ENCODE peak calls at places on chromosomes 4 and X, in five cellular contexts. Y is HCT116, J is suprapubic skin, M is HepG2, A is esophagus muscularis mucosa. H is an unnamed sample.

GRCh38 chrX:129706395-129707072 is 32.2 kb upstream of the XPNPEP2 start:
- DNase-seq in Y (no peak), J (no peak), M (no peak), A (no peak), H (no peak)

GRCh38 chr4:128309585-128309984 is 22.0 kb upstream of the PGRMC2 start:
- DNase-seq in Y (no peak), J (no peak), M (no peak), A (no peak), H (no peak)

GRCh38 chr4:53060278-53060677 is 198.2 kb downstream of the RASL11B start:
- DNase-seq in Y (no peak), J (no peak), M (no peak), A (no peak), H (no peak)

GRCh38 chrX:114800719-114801118 is 216.7 kb downstream of the IL13RA2 start:
- DNase-seq in Y (peak), J (no peak), M (peak), A (no peak), H (no peak)

GRCh38 chrX:86023806-86024205 is 23.6 kb downstream of the CHM start:
- DNase-seq in Y (no peak), J (no peak), M (no peak), A (no peak), H (no peak)

GRCh38 chrX:2967998-2968909 is 38.1 kb upstream of the ARSH start:
- DNase-seq in Y (no peak), J (peak), M (no peak), A (no peak), H (peak)

GRCh38 chr4:78145622-78146021 is 88.5 kb downstream of the FRAS1 start:
- DNase-seq in Y (no peak), J (no peak), M (no peak), A (no peak), H (no peak)

GRCh38 chrX:9355739-9356138 is 109.1 kb upstream of the TBL1X start:
- DNase-seq in Y (no peak), J (no peak), M (no peak), A (no peak), H (no peak)

GRCh38 chr4:128220286-128221235 is 67.1 kb downstream of the PGRMC2 start:
- DNase-seq in Y (peak), J (no peak), M (peak), A (no peak), H (no peak)

GRCh38 chr4:153573881-153574807 is 108.0 kb downstream of the TMEM131L start:
- DNase-seq in Y (peak), J (no peak), M (peak), A (no peak), H (peak)

GRCh38 chr4:85963231-85963630 is 396.6 kb downstream of the MAPK10 start:
- DNase-seq in Y (no peak), J (no peak), M (no peak), A (no peak), H (no peak)

GRCh38 chr4:38600575-38600974 is 63.4 kb upstream of the KLF3 start:
- DNase-seq in Y (no peak), J (no peak), M (no peak), A (no peak), H (no peak)

GRCh38 chr4:77994194-77994721 is 62.9 kb upstream of the FRAS1 start:
- DNase-seq in Y (peak), J (no peak), M (peak), A (no peak), H (no peak)

GRCh38 chrX:115968436-115969252 is 201.9 kb upstream of the AGTR2 start:
- DNase-seq in Y (peak), J (no peak), M (no peak), A (no peak), H (peak)

GRCh38 chr4:34181891-34182290 is 2062.4 kb downstream of the ARAP2 start:
- DNase-seq in Y (peak), J (no peak), M (no peak), A (no peak), H (no peak)

GRCh38 chr4:37908488-37909343 is 17.8 kb downstream of the TBC1D1 start:
- DNase-seq in Y (no peak), J (no peak), M (no peak), A (no peak), H (no peak)

GRCh38 chr4:173414456-173414855 is 15.5 kb upstream of the SCRG1 start:
- DNase-seq in Y (no peak), J (no peak), M (no peak), A (no peak), H (no peak)

GRCh38 chr4:40038972-40039371 is 17.7 kb upstream of the N4BP2 start:
- DNase-seq in Y (no peak), J (no peak), M (no peak), A (no peak), H (no peak)

GRCh38 chr4:76306882-76307669 is 543 bp downstream of the STBD1 start:
- DNase-seq in Y (no peak), J (peak), M (peak), A (no peak), H (peak)

GRCh38 chr4:85522277-85522676 is 47.3 kb downstream of the ARHGAP24 start:
- DNase-seq in Y (no peak), J (no peak), M (no peak), A (no peak), H (no peak)

GRCh38 chr4:8615921-8616787 is 23.6 kb downstream of the CPZ start:
- DNase-seq in Y (no peak), J (peak), M (no peak), A (no peak), H (no peak)

GRCh38 chr4:7775396-7775795 is 164.3 kb downstream of the AFAP1 start:
- DNase-seq in Y (no peak), J (peak), M (no peak), A (no peak), H (peak)

GRCh38 chr4:108540536-108540935 is 79.8 kb upstream of the RPL34 start:
- DNase-seq in Y (no peak), J (no peak), M (no peak), A (no peak), H (no peak)

GRCh38 chr4:169627307-169627706 is 6.9 kb downstream of the CLCN3 start:
- DNase-seq in Y (no peak), J (no peak), M (no peak), A (no peak), H (no peak)

GRCh38 chr4:2417765-2418651 is at the start of gene ZFYVE28:
- DNase-seq in Y (no peak), J (no peak), M (no peak), A (no peak), H (no peak)

GRCh38 chr4:123547167-123547817 is 150.7 kb downstream of the SPRY1 start:
- DNase-seq in Y (no peak), J (peak), M (no peak), A (no peak), H (peak)

GRCh38 chrX:19332983-19333382 is 10.7 kb upstream of the PDHA1 start:
- DNase-seq in Y (no peak), J (no peak), M (no peak), A (no peak), H (no peak)

GRCh38 chrX:40169193-40170086 is 71.7 kb upstream of the BCOR start:
- DNase-seq in Y (peak), J (peak), M (peak), A (no peak), H (peak)

GRCh38 chr4:155759372-155760252 is 791 bp downstream of the GUCY1B1 start:
- DNase-seq in Y (no peak), J (peak), M (no peak), A (no peak), H (peak)

GRCh38 chrX:132023117-132023895 is at the start of gene STK26:
- DNase-seq in Y (peak), J (peak), M (peak), A (no peak), H (peak)

GRCh38 chr4:182015893-182016292 is 227.3 kb upstream of the TENM3 start:
- DNase-seq in Y (no peak), J (no peak), M (no peak), A (no peak), H (no peak)

GRCh38 chr4:31422006-31422405 is 701.8 kb downstream of the PCDH7 start:
- DNase-seq in Y (no peak), J (no peak), M (no peak), A (no peak), H (no peak)

GRCh38 chr4:65831828-65832227 is 161.5 kb upstream of the EPHA5 start:
- DNase-seq in Y (no peak), J (no peak), M (no peak), A (no peak), H (no peak)

GRCh38 chr4:107148922-107149321 is 112.8 kb upstream of the DKK2 start:
- DNase-seq in Y (no peak), J (no peak), M (no peak), A (no peak), H (no peak)

GRCh38 chrX:19709812-19710518 is 177.4 kb downstream of the SH3KBP1 start:
- DNase-seq in Y (peak), J (no peak), M (no peak), A (no peak), H (no peak)

GRCh38 chr4:1511441-1512041 is 105.3 kb upstream of the NKX1-1 start:
- DNase-seq in Y (peak), J (no peak), M (peak), A (no peak), H (no peak)

GRCh38 chr4:137960371-137961050 is 281.6 kb downstream of the SLC7A11 start:
- DNase-seq in Y (no peak), J (no peak), M (no peak), A (no peak), H (no peak)

GRCh38 chr4:95546866-95547707 is 1.7 kb downstream of the UNC5C start:
- DNase-seq in Y (no peak), J (no peak), M (no peak), A (no peak), H (no peak)

DNA sequence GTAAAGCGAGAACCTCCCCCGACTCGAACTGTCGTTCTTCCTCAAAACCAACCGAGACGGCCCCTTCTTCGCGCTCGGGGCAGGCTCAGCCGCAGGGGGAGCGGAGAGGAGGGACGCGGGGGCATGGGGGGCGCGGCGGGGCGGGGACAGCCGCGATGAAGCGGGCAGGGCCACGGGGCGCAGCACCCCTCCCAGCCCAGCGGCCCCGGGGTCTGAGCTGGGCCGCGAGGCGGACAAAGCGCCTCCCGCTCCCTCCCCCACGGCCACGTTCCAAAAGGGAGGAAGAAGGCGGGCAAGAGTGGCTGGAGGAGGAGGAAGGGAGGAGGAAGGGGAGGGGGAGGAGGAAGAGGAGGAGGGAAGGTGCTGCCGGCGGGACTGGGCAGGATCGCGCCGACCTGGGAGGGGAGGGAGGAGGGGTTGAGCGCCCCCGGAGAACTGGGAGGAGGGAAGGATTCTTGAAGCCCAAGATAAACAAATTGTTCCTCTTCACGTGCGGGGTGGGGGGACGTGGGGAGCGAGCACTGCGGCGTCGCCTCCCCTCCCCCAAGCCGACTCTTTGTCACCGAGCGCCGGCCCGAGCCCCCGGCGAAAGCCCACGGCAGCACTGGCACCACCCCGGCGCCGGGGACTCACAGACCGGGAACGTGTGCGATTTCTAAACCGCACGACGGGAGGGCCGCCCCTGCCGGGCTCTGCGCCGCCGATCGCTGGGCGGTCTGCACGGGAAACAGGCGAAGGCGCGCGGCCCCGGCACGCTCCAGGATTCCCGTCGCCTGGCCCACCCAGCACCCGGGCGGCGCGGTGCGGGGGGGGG is 2.9 kb downstream of the MAML3 start:
- DNase-seq in Y (peak), J (peak), M (no peak), A (peak), H (peak)
- TF ChIP-seq POLR2A in Y (no peak), J (no peak), M (no peak), A (peak), H (peak)

GRCh38 chrX:105648732-105649131 is 173.6 kb upstream of the NRK start:
- DNase-seq in Y (no peak), J (no peak), M (no peak), A (no peak), H (no peak)
- TF ChIP-seq POLR2AphosphoS5 in Y (no peak), J (no peak), M (no peak), A (no peak), H (no peak)

GRCh38 chr4:122152699-122153328 is 683 bp downstream of the BLTP1 start:
- DNase-seq in Y (no peak), J (peak), M (peak), A (no peak), H (peak)
- TF ChIP-seq POLR2A in Y (no peak), J (no peak), M (no peak), A (no peak), H (no peak)

DNA sequence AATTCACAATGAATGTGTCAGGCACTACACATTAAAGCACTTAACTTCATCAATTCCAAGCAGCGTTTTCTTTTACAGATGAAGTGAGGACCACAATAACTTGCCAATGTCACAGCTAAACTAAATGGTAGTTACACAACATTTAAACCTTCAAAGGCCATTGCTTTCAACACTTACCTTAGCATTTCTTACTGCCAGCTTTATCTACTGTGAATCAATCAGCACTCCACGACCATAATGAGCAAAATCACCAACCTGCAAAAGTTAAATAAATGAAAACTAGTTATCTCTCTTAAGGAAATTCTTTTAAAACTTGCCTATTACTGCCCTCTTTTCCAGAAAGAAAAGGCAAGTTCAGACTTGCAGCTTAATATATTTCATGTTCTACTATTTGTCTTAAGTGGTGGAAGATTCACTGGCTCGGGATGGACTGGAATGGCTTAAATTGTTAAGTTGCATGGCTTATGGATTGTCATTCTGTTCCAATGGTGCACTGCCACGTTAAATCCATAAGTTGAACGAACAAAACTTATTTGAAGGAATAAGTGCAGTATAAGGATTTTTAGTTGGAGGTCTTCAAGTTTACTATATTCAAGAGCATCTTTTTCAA is 8.3 kb downstream of the RBMX start:
- DNase-seq in Y (no peak), J (no peak), M (no peak), A (no peak), H (no peak)
- TF ChIP-seq POLR2AphosphoS5 in Y (peak), J (no peak), M (no peak), A (no peak), H (no peak)

DNA sequence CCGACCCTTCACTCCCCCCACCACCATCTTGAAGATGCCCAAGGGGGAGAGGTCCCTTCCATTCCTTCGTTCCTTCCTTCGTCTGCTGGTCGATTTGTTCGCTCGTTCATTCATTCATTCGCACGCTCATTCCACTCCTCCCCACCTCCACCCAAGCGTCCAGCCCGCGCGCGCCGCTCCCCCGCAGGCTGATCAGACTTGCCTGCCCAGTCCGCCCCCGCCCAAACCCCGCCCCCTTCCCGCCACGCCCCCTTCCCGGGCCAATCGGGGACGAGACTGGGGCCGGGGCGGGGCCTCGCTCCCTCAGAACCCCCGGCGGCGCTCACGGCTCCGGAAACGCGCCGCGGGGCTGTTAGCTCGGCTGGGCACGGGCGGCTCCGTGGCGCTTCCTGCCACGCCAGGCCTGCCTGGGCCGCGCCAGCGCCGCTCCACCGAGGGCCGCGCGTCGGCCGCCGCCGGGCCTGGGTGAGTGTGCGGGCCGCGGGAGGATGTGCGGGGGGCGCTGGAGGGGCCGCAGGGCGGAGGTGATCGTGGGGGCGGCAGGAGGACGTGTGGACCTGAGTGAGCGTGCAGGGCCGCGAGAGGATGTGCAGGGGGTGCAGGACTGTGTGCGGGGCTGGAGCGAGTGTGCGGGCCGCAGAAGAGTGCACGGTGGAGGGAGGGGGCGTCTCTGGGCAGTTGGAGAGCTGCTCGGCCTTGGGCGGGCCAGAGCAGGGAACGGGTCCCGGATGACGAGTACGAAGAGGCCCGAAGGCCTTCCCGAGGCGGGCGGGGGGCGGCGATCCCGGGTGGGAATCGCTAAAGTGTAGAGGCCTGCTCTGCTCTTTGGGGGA is at the start of gene ZNF275:
- DNase-seq in Y (peak), J (peak), M (peak), A (peak), H (peak)
- TF ChIP-seq POLR2A in Y (peak), J (peak), M (peak), A (no peak), H (no peak)

DNA sequence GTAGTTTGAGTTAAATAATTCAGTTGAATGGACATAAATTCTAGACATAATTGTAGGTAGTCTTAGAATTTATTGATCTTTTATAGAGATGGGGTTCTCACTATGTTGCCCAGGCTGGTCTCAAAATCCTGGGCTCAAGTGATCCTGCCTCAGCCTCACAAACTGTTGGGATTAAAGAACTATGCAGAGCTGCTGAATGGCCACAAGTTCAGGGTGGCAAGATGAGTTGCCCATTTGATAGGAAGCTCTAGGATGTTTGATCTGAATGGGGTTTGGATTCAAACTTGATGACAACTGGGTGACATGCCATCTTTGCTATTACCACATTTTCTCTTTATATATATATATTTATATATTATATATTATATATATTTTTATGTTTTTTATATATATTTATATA is 3.6 kb downstream of the RPL36A start:
- DNase-seq in Y (no peak), J (no peak), M (no peak), A (no peak), H (no peak)
- TF ChIP-seq POLR2AphosphoS5 in Y (no peak), J (no peak), M (no peak), A (no peak), H (no peak)

H was measured in transverse colon.